ENCODE peak calls at places on chromosome 10, in four cellular contexts. A is DMS153, B is B cell, Z is cardiac fibroblast. E is an unnamed sample.

GRCh38 chr10:34137955-34138354 is 677.1 kb downstream of the PARD3 start:
- DNase-seq in A (no peak), B (no peak), Z (peak; percentile 17), E (no peak)

GRCh38 chr10:94093286-94093905 is 99.7 kb downstream of the PLCE1 start:
- DNase-seq in A (no peak), B (no peak), Z (peak; percentile 40), E (no peak)

GRCh38 chr10:6215683-6216484 is 13.2 kb downstream of the PFKFB3 start:
- DNase-seq in A (no peak), B (no peak), Z (no peak), E (no peak)

GRCh38 chr10:132319853-132320669 is 11.9 kb upstream of the LRRC27 start:
- DNase-seq in A (no peak), B (no peak), Z (peak; percentile 91), E (no peak)

GRCh38 chr10:76382381-76382851 is 951.0 kb downstream of the LRMDA start:
- DNase-seq in A (no peak), B (no peak), Z (peak; percentile 77), E (no peak)

GRCh38 chr10:116080553-116080952 is 192.5 kb downstream of the GFRA1 start:
- DNase-seq in A (no peak), B (no peak), Z (peak; percentile 1), E (no peak)

GRCh38 chr10:77564781-77565589 is 72.6 kb downstream of the KCNMA1 start:
- DNase-seq in A (no peak), B (no peak), Z (peak; percentile 9), E (no peak)

GRCh38 chr10:9297580-9297979 is 1243.1 kb downstream of the GATA3 start:
- DNase-seq in A (no peak), B (no peak), Z (no peak), E (no peak)

GRCh38 chr10:43140414-43140813 is 2.2 kb downstream of the CSGALNACT2 start:
- DNase-seq in A (no peak), B (no peak), Z (peak; percentile 98), E (no peak)

GRCh38 chr10:593901-594457 is 95.5 kb downstream of the DIP2C start:
- DNase-seq in A (no peak), B (no peak), Z (peak; percentile 64), E (no peak)

GRCh38 chr10:2150315-2150714 is 413.0 kb upstream of the ADARB2 start:
- DNase-seq in A (no peak), B (no peak), Z (no peak), E (no peak)

GRCh38 chr10:10477859-10478258 is 539.8 kb upstream of the CELF2 start:
- DNase-seq in A (no peak), B (no peak), Z (no peak), E (no peak)

GRCh38 chr10:88687853-88688467 is 18.1 kb upstream of the LIPK start:
- DNase-seq in A (peak; percentile 5), B (peak; percentile 17), Z (peak; percentile 53), E (no peak)

GRCh38 chr10:11636761-11637166 is 25.3 kb upstream of the USP6NL start:
- DNase-seq in A (no peak), B (no peak), Z (no peak), E (no peak)

GRCh38 chr10:101775273-101776131 is at the start of gene FGF8:
- DNase-seq in A (no peak), B (peak; percentile 65), Z (no peak), E (no peak)

GRCh38 chr10:59177862-59178235 is 1.4 kb downstream of the PHYHIPL start:
- DNase-seq in A (no peak), B (no peak), Z (no peak), E (no peak)

GRCh38 chr10:44395396-44395795 is 10.5 kb upstream of the CXCL12 start:
- DNase-seq in A (peak; percentile 93), B (no peak), Z (no peak), E (no peak)

GRCh38 chr10:100637785-100638184 is 102.0 kb downstream of the HIF1AN start:
- DNase-seq in A (no peak), B (no peak), Z (peak; percentile 19), E (no peak)

GRCh38 chr10:31075434-31075833 is 43.8 kb upstream of the ZNF438 start:
- DNase-seq in A (no peak), B (no peak), Z (peak; percentile 96), E (no peak)